ENCODE peak calls at places on chromosomes 7 and 10, in six cellular contexts. H is GM12878, Q is IMR-90, S is heart right ventricle, U is AG04449, X is mesendoderm. R is an unnamed sample.

GRCh38 chr10:116621476-116621875 is 723 bp downstream of the PNLIPRP2 start:
- DNase-seq in H (no peak), Q (no peak), S (no peak), U (no peak), X (no peak), R (no peak)

GRCh38 chr10:97849101-97849490 is 547 bp upstream of the GOLGA7B start:
- DNase-seq in H (no peak), Q (no peak), S (no peak), U (no peak), X (no peak), R (no peak)

GRCh38 chr10:51960494-51960895 is 261.1 kb upstream of the CSTF2T start:
- DNase-seq in H (no peak), Q (peak), S (no peak), U (no peak), X (peak), R (peak)

GRCh38 chr10:101319241-101319915 is 34.6 kb upstream of the BTRC start:
- DNase-seq in H (no peak), Q (peak), S (no peak), U (no peak), X (peak), R (no peak)

GRCh38 chr10:103772096-103772845 is 83.1 kb downstream of the SH3PXD2A start:
- DNase-seq in H (no peak), Q (peak), S (peak), U (peak), X (peak), R (peak)

GRCh38 chr7:149529136-149529718 is 31.6 kb upstream of the ZNF746 start:
- DNase-seq in H (no peak), Q (peak), S (no peak), U (no peak), X (peak), R (no peak)

GRCh38 chr10:65618125-65618524 is 1307.7 kb upstream of the LRRTM3 start:
- DNase-seq in H (no peak), Q (peak), S (no peak), U (no peak), X (no peak), R (no peak)

GRCh38 chr10:115063702-115064479 is 29.3 kb upstream of the ATRNL1 start:
- DNase-seq in H (no peak), Q (no peak), S (no peak), U (no peak), X (no peak), R (no peak)

GRCh38 chr10:61836888-61837747 is 64.4 kb upstream of the ARID5B start:
- DNase-seq in H (no peak), Q (peak), S (no peak), U (no peak), X (no peak), R (no peak)

GRCh38 chr7:2967238-2967637 is 76.4 kb downstream of the CARD11 start:
- DNase-seq in H (no peak), Q (no peak), S (no peak), U (no peak), X (peak), R (no peak)

GRCh38 chr7:134120405-134120804 is 6.7 kb upstream of the LRGUK start:
- DNase-seq in H (no peak), Q (peak), S (no peak), U (no peak), X (no peak), R (no peak)

GRCh38 chr7:46630031-46630430 is 709.0 kb upstream of the IGFBP3 start:
- DNase-seq in H (no peak), Q (peak), S (no peak), U (peak), X (no peak), R (peak)

GRCh38 chr10:14429043-14429713 is 98.5 kb upstream of the FRMD4A start:
- DNase-seq in H (no peak), Q (no peak), S (no peak), U (no peak), X (peak), R (no peak)

GRCh38 chr10:114550756-114551290 is 107.3 kb downstream of the ABLIM1 start:
- DNase-seq in H (no peak), Q (peak), S (no peak), U (no peak), X (peak), R (no peak)

GRCh38 chr10:120948889-120949382 is 97.8 kb downstream of the WDR11 start:
- DNase-seq in H (no peak), Q (peak), S (peak), U (no peak), X (peak), R (peak)

GRCh38 chr7:112449353-112449752 is 907 bp upstream of the IFRD1 start:
- DNase-seq in H (no peak), Q (peak), S (no peak), U (no peak), X (no peak), R (no peak)

GRCh38 chr10:67520924-67521520 is 175.0 kb downstream of the CTNNA3 start:
- DNase-seq in H (peak), Q (peak), S (no peak), U (peak), X (peak), R (peak)

GRCh38 chr10:114499630-114500190 is 95.4 kb upstream of the AFAP1L2 start:
- DNase-seq in H (no peak), Q (no peak), S (no peak), U (no peak), X (no peak), R (no peak)

GRCh38 chr7:23191022-23191421 is 9.2 kb downstream of the NUP42 start:
- DNase-seq in H (no peak), Q (no peak), S (no peak), U (no peak), X (no peak), R (no peak)

GRCh38 chr7:34850681-34851080 is 186.6 kb downstream of the DPY19L1 start:
- DNase-seq in H (no peak), Q (no peak), S (no peak), U (no peak), X (peak), R (no peak)

DNA sequence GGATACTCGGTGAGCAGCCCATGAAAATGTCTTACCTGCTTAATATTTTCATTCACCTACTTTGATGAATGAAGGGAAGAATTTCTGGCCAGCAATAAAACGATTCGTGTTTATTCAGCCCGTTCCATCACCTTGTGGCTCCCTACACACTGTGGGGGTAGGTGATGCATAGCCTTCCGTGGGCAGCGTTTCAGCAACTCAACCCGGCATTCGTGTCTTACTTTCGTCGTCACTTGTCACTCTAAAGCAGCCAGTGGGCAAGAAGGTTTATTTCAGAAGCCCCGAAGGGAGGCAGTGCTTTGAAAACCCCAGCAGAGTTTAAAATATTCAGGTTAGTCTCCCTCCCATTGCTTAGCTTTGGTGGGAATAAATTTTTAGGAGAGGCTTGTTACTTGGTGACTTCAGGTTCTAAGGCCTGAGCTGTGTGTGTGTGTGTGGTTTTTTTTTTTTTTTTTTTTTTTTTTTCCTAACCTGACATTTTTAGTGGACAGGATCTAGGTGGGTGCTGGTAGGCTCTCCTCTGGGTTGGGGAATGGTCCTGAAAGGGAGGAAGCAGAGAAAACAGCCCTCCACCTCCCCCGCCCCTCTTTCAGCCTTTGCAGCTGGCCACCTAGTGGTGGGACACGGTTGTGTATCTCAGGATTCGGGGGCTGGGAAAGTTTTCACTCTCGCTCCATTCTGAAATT is 1.8 kb downstream of the GRK5 start:
- DNase-seq in H (no peak), Q (peak), S (peak), U (no peak), X (peak), R (no peak)
- H3K4me3 ChIP-seq in H (peak), Q (peak), S (peak), U (peak), X (no peak), R (peak)

GRCh38 chr7:116592041-116592355 is 67.2 kb downstream of the CAV1 start:
- DNase-seq in H (no peak), Q (no peak), S (no peak), U (no peak), X (no peak), R (no peak)
- H3K4me3 ChIP-seq in H (no peak), Q (no peak), S (no peak), U (no peak), X (no peak), R (no peak)

DNA sequence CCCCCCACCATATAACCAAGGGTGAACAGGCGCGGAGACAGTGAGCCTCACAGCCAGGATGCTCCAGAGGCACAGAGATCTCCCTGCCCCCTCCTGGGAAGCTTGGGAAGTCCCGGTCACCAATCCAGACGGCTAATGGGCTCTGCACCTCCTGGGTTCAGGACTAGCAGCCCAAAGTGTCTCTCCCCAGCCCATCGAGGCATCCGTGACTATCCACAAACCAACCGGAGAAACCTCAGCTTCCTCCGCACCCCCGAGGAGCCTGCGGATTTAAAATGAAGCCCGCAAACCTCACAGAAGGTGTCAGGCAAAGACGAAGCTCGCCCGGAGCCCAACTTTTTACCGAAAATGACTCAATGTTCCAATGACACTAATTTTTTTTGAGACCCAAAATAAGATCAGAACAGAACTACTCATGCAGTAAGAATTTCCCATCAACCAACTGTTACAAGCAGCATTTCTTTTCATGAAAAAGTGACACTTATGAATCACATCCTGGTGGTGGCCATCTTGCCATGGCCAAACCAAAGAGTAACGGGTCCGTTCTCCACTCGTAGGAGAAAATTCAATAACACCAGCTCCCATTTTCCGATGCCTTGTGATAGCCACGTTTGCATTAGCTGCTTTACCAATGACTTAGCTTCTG is 6.0 kb downstream of the PDGFA start:
- DNase-seq in H (no peak), Q (peak), S (no peak), U (no peak), X (no peak), R (no peak)
- H3K4me3 ChIP-seq in H (no peak), Q (no peak), S (no peak), U (no peak), X (no peak), R (no peak)

GRCh38 chr7:27173412-27174076 is 576 bp downstream of the HOXA10 start:
- DNase-seq in H (no peak), Q (no peak), S (no peak), U (no peak), X (no peak), R (no peak)
- H3K4me3 ChIP-seq in H (no peak), Q (peak), S (peak), U (peak), X (no peak), R (peak)

DNA sequence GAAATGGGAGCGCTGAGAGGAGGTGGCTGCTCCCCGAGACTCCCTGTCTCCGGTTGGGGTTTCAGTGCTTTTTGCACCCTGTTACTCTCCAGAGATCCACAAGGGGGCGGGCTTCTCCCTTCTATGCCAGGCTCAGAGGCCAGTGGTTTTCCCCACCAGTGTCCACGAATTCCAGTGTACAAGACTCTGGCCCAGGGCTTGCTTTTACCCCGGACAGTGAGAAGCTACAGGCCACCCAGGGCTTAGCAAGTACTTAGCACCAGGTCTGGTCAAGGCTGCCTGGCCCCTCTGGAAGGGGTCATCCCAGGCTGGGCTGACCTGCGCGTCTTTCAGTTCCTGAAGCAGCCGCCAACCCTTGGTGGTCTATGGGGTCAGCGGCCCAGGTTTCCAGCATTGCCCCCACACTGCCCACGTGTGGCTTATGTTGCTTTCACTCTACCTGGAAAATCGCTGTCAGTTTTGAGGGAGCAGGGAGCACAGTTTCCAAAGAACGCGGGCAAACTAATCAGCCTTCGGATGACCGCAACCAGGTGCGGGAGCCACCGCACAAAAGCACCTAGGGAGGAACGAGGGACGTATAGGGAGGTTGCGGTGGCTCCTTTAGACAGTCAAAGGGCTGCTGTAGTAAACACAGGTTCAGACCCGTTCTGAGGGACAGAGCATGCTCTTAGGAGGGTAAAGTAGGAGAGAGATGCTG is 6.8 kb downstream of the CYP26A1 start:
- DNase-seq in H (no peak), Q (peak), S (peak), U (no peak), X (peak), R (no peak)
- H3K4me3 ChIP-seq in H (no peak), Q (no peak), S (no peak), U (no peak), X (no peak), R (peak)

GRCh38 chr10:17647316-17647715 is 3.4 kb downstream of the STAM start:
- DNase-seq in H (no peak), Q (no peak), S (no peak), U (no peak), X (no peak), R (no peak)
- H3K4me3 ChIP-seq in H (peak), Q (no peak), S (no peak), U (no peak), X (no peak), R (no peak)

GRCh38 chr7:120056227-120056626 is 216.7 kb upstream of the KCND2 start:
- DNase-seq in H (no peak), Q (no peak), S (no peak), U (no peak), X (no peak), R (no peak)

GRCh38 chr7:120052884-120053382 is 220.0 kb upstream of the KCND2 start:
- DNase-seq in H (no peak), Q (peak), S (peak), U (peak), X (peak), R (peak)

GRCh38 chr7:120053390-120053961 is 219.5 kb upstream of the KCND2 start:
- DNase-seq in H (no peak), Q (peak), S (no peak), U (no peak), X (no peak), R (peak)

GRCh38 chr7:120055300-120055699 is 217.7 kb upstream of the KCND2 start:
- DNase-seq in H (no peak), Q (peak), S (no peak), U (peak), X (peak), R (peak)

GRCh38 chr7:120054376-120055100 is 218.4 kb upstream of the KCND2 start:
- DNase-seq in H (no peak), Q (no peak), S (no peak), U (no peak), X (no peak), R (no peak)
- H3K4me3 ChIP-seq in H (no peak), Q (no peak), S (no peak), U (no peak), X (no peak), R (no peak)

GRCh38 chr7:70092314-70093303 is 494.3 kb downstream of the AUTS2 start:
- DNase-seq in H (no peak), Q (peak), S (peak), U (peak), X (no peak), R (peak)
- H3K4me3 ChIP-seq in H (no peak), Q (no peak), S (no peak), U (no peak), X (no peak), R (peak)

DNA sequence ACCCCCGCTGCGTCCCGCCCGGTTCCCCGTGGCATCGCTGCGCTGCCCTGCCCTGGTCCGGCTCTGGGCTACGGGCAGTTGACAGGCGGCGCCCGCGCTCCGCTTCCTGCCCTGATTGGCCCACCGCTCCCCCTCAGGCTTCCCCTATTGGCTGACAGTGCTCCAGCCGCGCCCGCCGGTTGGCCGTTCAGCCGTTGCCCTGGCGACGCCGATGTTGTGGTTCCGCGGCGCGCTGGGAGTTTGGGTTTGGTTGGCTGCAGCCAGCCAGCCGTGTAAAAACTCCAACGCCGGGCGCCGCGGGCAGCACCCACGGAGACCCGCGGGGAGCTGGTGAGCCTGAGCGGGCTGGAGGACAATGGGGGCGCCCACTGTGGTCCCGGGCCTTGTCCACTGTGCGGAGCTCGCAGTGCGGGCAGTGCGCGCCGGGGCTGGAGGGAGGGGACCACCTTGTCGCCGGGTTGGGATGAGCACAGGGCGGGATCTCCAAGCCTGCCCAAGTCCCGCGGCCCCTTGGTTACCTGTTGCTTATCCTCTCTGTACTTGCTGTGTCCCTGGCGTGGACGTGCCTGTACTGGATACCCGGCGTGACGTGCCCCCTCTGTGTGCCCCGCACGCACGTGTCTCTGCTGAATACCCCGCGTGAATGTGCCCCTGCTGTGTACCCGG is at the start of gene C7orf57:
- DNase-seq in H (no peak), Q (peak), S (peak), U (peak), X (peak), R (peak)
- H3K4me3 ChIP-seq in H (no peak), Q (peak), S (peak), U (peak), X (peak), R (peak)

GRCh38 chr10:123972481-123973401 is 81.1 kb upstream of the CPXM2 start:
- DNase-seq in H (no peak), Q (no peak), S (no peak), U (no peak), X (peak), R (no peak)
- H3K4me3 ChIP-seq in H (no peak), Q (no peak), S (no peak), U (no peak), X (no peak), R (no peak)

R was measured in skeletal muscle cell.